ENCODE peak calls at places on chromosomes 4 and X, in four cellular contexts. B is GM12878, E is lower leg skin, F is heart left ventricle. M is an unnamed sample.

GRCh38 chr4:117135634-117136354 is 50.4 kb upstream of the TRAM1L1 start:
- DNase-seq in B (no peak), E (no peak), F (no peak), M (no peak)

GRCh38 chrX:105635794-105636193 is 186.5 kb upstream of the NRK start:
- DNase-seq in B (no peak), E (no peak), F (no peak), M (no peak)

GRCh38 chr4:184331155-184331995 is 113.7 kb upstream of the ENPP6 start:
- DNase-seq in B (no peak), E (peak), F (no peak), M (no peak)

GRCh38 chrX:30735839-30736238 is 82.6 kb downstream of the GK start:
- DNase-seq in B (peak), E (peak), F (no peak), M (peak)

GRCh38 chrX:49995795-49996455 is 73.5 kb downstream of the CLCN5 start:
- DNase-seq in B (no peak), E (no peak), F (no peak), M (no peak)

GRCh38 chr4:7395635-7396034 is 39.1 kb downstream of the PSAPL1 start:
- DNase-seq in B (no peak), E (no peak), F (peak), M (no peak)

GRCh38 chr4:8510191-8510590 is 69.6 kb downstream of the TRMT44 start:
- DNase-seq in B (no peak), E (no peak), F (peak), M (no peak)

GRCh38 chr4:124105212-124105611 is 607.3 kb downstream of the ANKRD50 start:
- DNase-seq in B (no peak), E (no peak), F (no peak), M (no peak)

GRCh38 chrX:130081421-130082045 is 28.8 kb downstream of the ELF4 start:
- DNase-seq in B (no peak), E (no peak), F (no peak), M (no peak)
- H3K4me3 ChIP-seq in B (peak), E (no peak), F (no peak), M (no peak)

GRCh38 chr4:69583543-69583942 is 55.9 kb downstream of the UGT2A2 start:
- DNase-seq in B (no peak), E (no peak), F (no peak), M (no peak)
- TF ChIP-seq CTCF in B (no peak), E (no peak), F (no peak), M (no peak)

GRCh38 chr4:146271466-146271865 is 57.1 kb downstream of the REELD1 start:
- DNase-seq in B (peak), E (no peak), F (no peak), M (no peak)

GRCh38 chr4:146278986-146279385 is 64.6 kb downstream of the REELD1 start:
- DNase-seq in B (no peak), E (no peak), F (no peak), M (no peak)

GRCh38 chr4:146275370-146275769 is 61.0 kb downstream of the REELD1 start:
- DNase-seq in B (no peak), E (no peak), F (no peak), M (no peak)

GRCh38 chr4:146273204-146273901 is 59.0 kb downstream of the REELD1 start:
- DNase-seq in B (peak), E (no peak), F (no peak), M (peak)

GRCh38 chr4:146274774-146275173 is 60.4 kb downstream of the REELD1 start:
- DNase-seq in B (no peak), E (no peak), F (no peak), M (no peak)
- H3K4me3 ChIP-seq in B (peak), E (no peak), F (no peak), M (no peak)

GRCh38 chr4:75892508-75892907 is 9.7 kb downstream of the PPEF2 start:
- DNase-seq in B (no peak), E (no peak), F (no peak), M (no peak)
- TF ChIP-seq CTCF in B (peak), E (no peak), F (no peak), M (peak)

GRCh38 chr4:136709897-136710296 is 822.4 kb downstream of the PCDH18 start:
- DNase-seq in B (no peak), E (no peak), F (no peak), M (no peak)

GRCh38 chr4:136713140-136713539 is 819.2 kb downstream of the PCDH18 start:
- DNase-seq in B (no peak), E (no peak), F (no peak), M (no peak)
- H3K4me3 ChIP-seq in B (no peak), E (no peak), F (no peak), M (no peak)

DNA sequence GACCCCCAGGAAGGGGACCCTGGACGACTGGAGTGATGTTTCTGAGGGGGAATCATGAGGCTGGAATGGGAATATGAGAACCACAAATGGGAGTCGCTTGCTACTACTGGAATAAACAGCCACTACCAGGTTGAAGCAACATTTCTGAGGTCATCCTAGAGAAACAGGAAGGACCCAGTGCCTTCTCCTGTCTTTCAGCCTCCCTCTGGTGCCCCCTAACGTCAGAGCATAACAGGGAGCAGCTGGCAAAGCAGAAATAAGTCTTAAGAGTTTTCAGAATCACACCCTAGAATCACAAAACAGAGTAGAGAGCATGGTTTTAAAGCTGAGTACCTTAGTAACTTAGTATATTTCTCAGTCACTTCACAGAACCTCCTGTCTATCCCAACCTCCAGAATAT is 347.8 kb upstream of the PITX2 start:
- DNase-seq in B (no peak), E (no peak), F (no peak), M (peak)
- TF ChIP-seq CTCF in B (peak), E (no peak), F (no peak), M (peak)